ENCODE peak calls at places on chromosomes 11 and 22, in four cellular contexts. V, P, X and E are unnamed samples.

GRCh38 chr22:28955817-28956216 is 72.4 kb downstream of the ZNRF3 start:
- DNase-seq in V (no peak), P (no peak), X (peak), E (no peak)

GRCh38 chr11:936199-936598 is 10.5 kb downstream of the AP2A2 start:
- DNase-seq in V (no peak), P (peak), X (no peak), E (no peak)

GRCh38 chr11:46212720-46213119 is 64.7 kb upstream of the CREB3L1 start:
- DNase-seq in V (no peak), P (no peak), X (no peak), E (no peak)

GRCh38 chr11:78228467-78228866 is 39.7 kb downstream of the USP35 start:
- DNase-seq in V (peak), P (peak), X (peak), E (peak)

GRCh38 chr11:61675826-61676225 is 4.4 kb upstream of the DAGLA start:
- DNase-seq in V (no peak), P (no peak), X (no peak), E (no peak)

GRCh38 chr11:68974421-68975194 is 6.2 kb downstream of the MRGPRD start:
- DNase-seq in V (peak), P (no peak), X (no peak), E (peak)

GRCh38 chr11:62125316-62125715 is 1.5 kb downstream of the INCENP start:
- DNase-seq in V (no peak), P (no peak), X (no peak), E (no peak)

GRCh38 chr11:36452231-36452630 is 57.8 kb downstream of the TRAF6 start:
- DNase-seq in V (no peak), P (no peak), X (no peak), E (no peak)

GRCh38 chr22:30611197-30611596 is 4.2 kb downstream of the TCN2 start:
- DNase-seq in V (no peak), P (no peak), X (no peak), E (no peak)

GRCh38 chr22:39254789-39255298 is 10.1 kb upstream of the PDGFB start:
- DNase-seq in V (peak), P (no peak), X (peak), E (no peak)

GRCh38 chr11:77175869-77176539 is 48.0 kb downstream of the MYO7A start:
- DNase-seq in V (no peak), P (no peak), X (no peak), E (no peak)

GRCh38 chr11:76237914-76238313 is 31.6 kb upstream of the WNT11 start:
- DNase-seq in V (peak), P (peak), X (no peak), E (peak)

DNA sequence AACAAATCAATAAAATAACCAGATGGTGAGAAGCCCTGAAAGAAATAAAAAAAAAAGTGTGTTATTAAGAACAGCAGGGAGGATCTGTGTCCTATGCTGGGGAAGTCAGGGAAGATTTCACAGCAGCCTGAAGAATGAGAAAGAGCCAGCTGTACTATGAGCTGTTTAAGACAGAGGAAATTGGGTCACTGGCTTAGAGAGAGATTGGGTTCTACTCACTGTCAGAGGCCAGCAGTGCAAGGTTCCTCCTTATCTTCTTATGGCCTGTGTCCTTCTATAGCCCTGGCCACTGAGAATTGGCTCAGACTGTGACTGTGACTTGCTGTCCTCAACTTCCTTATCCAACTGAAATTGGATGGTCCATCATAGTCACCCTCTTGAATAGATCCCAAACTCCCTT is 54.8 kb upstream of the FDX1 start:
- DNase-seq in V (peak), P (no peak), X (no peak), E (no peak)
- TF ChIP-seq BHLHE40 in V (no peak), P (no peak), X (no peak), E (no peak)

GRCh38 chr11:119710417-119710816 is 18.6 kb downstream of the NECTIN1 start:
- DNase-seq in V (no peak), P (no peak), X (no peak), E (no peak)

GRCh38 chr11:119712006-119712405 is 17.0 kb downstream of the NECTIN1 start:
- DNase-seq in V (no peak), P (no peak), X (no peak), E (no peak)

GRCh38 chr11:119709171-119709570 is 19.8 kb downstream of the NECTIN1 start:
- DNase-seq in V (no peak), P (no peak), X (no peak), E (no peak)

GRCh38 chr11:119711476-119711875 is 17.5 kb downstream of the NECTIN1 start:
- DNase-seq in V (no peak), P (no peak), X (no peak), E (no peak)

GRCh38 chr11:119709638-119710346 is 19.2 kb downstream of the NECTIN1 start:
- DNase-seq in V (peak), P (no peak), X (no peak), E (no peak)
- TF ChIP-seq TARDBP in V (no peak), P (no peak), X (no peak), E (no peak)

GRCh38 chr11:11324090-11324489 is 29.0 kb downstream of the CSNK2A3 start:
- DNase-seq in V (no peak), P (no peak), X (no peak), E (no peak)

GRCh38 chr11:11318479-11318878 is 34.6 kb downstream of the CSNK2A3 start:
- DNase-seq in V (no peak), P (no peak), X (no peak), E (no peak)

GRCh38 chr11:11316651-11317050 is 36.4 kb downstream of the CSNK2A3 start:
- DNase-seq in V (no peak), P (no peak), X (no peak), E (no peak)

GRCh38 chr11:11318961-11319360 is 34.1 kb downstream of the CSNK2A3 start:
- DNase-seq in V (no peak), P (no peak), X (peak), E (no peak)

DNA sequence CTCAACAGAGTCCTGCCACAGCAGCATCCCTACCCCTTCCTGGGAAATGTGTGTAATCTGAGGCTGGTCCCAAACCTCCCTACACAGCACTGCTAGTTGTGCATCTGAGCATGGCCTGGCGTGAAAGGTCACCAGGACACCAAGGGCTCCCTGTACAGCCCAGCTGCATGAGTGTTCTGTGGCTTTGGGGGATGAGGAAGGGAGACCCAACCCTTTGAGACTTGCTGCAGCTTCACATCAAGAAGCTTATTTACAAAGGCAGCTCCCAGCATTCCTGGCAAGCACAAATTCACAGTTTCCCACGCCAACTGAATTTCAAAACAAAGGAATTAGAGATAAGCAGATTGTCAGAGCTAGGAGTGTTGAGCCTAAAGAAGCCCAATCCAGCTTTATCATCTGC is 32.2 kb downstream of the CSNK2A3 start:
- DNase-seq in V (no peak), P (no peak), X (no peak), E (no peak)
- TF ChIP-seq BHLHE40 in V (no peak), P (no peak), X (no peak), E (no peak)

GRCh38 chr11:9760180-9760550 is 96.3 kb downstream of the SWAP70 start:
- DNase-seq in V (no peak), P (no peak), X (no peak), E (no peak)
- TF ChIP-seq TARDBP in V (no peak), P (no peak), X (no peak), E (no peak)

DNA sequence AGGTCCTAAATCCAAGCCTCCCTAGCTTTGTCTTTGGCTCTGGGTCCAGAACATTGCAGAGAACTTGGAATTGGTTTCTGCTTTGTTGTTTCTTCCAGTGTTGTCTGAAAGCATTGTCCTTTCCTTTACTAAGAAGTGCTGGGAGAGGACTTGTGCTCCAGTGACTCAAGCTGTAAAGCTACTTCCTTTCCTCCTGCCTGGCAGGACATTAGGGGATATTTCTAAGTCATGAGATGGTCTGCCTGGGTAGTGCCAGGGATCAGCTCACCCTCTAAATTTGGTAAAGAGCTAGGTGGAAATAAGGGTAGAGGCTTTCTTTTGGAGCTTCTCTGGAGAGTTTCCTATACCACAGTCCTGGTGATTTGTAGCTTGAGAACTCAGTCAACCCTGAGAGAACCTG is 202.5 kb upstream of the CADM1 start:
- DNase-seq in V (no peak), P (no peak), X (no peak), E (no peak)
- TF ChIP-seq BHLHE40 in V (no peak), P (no peak), X (no peak), E (no peak)